ENCODE peak calls at places on chromosomes 13 and 19, in seven cellular contexts. One of them, this sample, is unnamed.

GRCh38 chr19:10510301-10510802 is 6.9 kb downstream of the S1PR5 start:
- DNase-seq in CD4-positive, alpha-beta T cell: peak; percentile 60
- DNase-seq in fibroblast of lung: no peak
- DNase-seq in IMR-90: no peak
- DNase-seq in neural progenitor cell: peak; percentile 64
- DNase-seq in neural crest cell: peak; percentile 66
- DNase-seq in PC-3: peak; percentile 50
- DNase-seq in this sample: no peak

GRCh38 chr13:94056362-94056990 is 423.0 kb downstream of the DCT start:
- DNase-seq in fibroblast of lung: no peak
- DNase-seq in neural crest cell: no peak
- DNase-seq in neural progenitor cell: no peak
- DNase-seq in IMR-90: peak; percentile 16
- DNase-seq in CD4-positive, alpha-beta T cell: no peak
- DNase-seq in PC-3: no peak
- DNase-seq in this sample: no peak

GRCh38 chr19:42528354-42529247 is at the start of gene CEACAM1:
- DNase-seq in neural crest cell: no peak
- DNase-seq in CD4-positive, alpha-beta T cell: peak; percentile 28
- DNase-seq in IMR-90: no peak
- DNase-seq in neural progenitor cell: no peak
- DNase-seq in PC-3: peak; percentile 35
- DNase-seq in fibroblast of lung: no peak
- DNase-seq in this sample: peak; percentile 6

GRCh38 chr19:38648789-38649304 is 1.4 kb downstream of the ACTN4 start:
- DNase-seq in neural progenitor cell: peak; percentile 40
- DNase-seq in IMR-90: no peak
- DNase-seq in neural crest cell: no peak
- DNase-seq in fibroblast of lung: no peak
- DNase-seq in PC-3: no peak
- DNase-seq in CD4-positive, alpha-beta T cell: no peak
- DNase-seq in this sample: no peak

GRCh38 chr19:2270572-2271515 is 11.1 kb downstream of the PEAK3 start:
- DNase-seq in IMR-90: peak; percentile 84
- DNase-seq in neural progenitor cell: peak; percentile 74
- DNase-seq in neural crest cell: peak; percentile 48
- DNase-seq in CD4-positive, alpha-beta T cell: peak; percentile 57
- DNase-seq in PC-3: peak; percentile 59
- DNase-seq in fibroblast of lung: peak; percentile 89
- DNase-seq in this sample: peak; percentile 96

GRCh38 chr19:3459322-3459881 is 20.9 kb downstream of the SMIM24 start:
- DNase-seq in neural crest cell: no peak
- DNase-seq in fibroblast of lung: peak; percentile 95
- DNase-seq in IMR-90: peak; percentile 94
- DNase-seq in CD4-positive, alpha-beta T cell: no peak
- DNase-seq in PC-3: no peak
- DNase-seq in neural progenitor cell: no peak
- DNase-seq in this sample: peak; percentile 63

GRCh38 chr19:52590728-52591127 is 20.6 kb downstream of the ZNF701 start:
- DNase-seq in fibroblast of lung: no peak
- DNase-seq in PC-3: no peak
- DNase-seq in neural progenitor cell: peak; percentile 22
- DNase-seq in IMR-90: no peak
- DNase-seq in CD4-positive, alpha-beta T cell: no peak
- DNase-seq in neural crest cell: no peak
- DNase-seq in this sample: no peak

GRCh38 chr19:1045247-1045603 is 5.3 kb downstream of the ABCA7 start:
- DNase-seq in neural crest cell: no peak
- DNase-seq in CD4-positive, alpha-beta T cell: peak; percentile 69
- DNase-seq in neural progenitor cell: peak; percentile 60
- DNase-seq in PC-3: peak; percentile 66
- DNase-seq in IMR-90: no peak
- DNase-seq in fibroblast of lung: no peak
- DNase-seq in this sample: no peak

GRCh38 chr19:1360818-1361461 is 22.8 kb upstream of the NDUFS7 start:
- DNase-seq in neural progenitor cell: peak; percentile 75
- DNase-seq in IMR-90: peak; percentile 79
- DNase-seq in neural crest cell: no peak
- DNase-seq in CD4-positive, alpha-beta T cell: no peak
- DNase-seq in PC-3: no peak
- DNase-seq in fibroblast of lung: peak; percentile 77
- DNase-seq in this sample: peak; percentile 93

GRCh38 chr19:3479819-3480215 is 508 bp downstream of the SMIM24 start:
- DNase-seq in PC-3: no peak
- DNase-seq in IMR-90: no peak
- DNase-seq in neural progenitor cell: no peak
- DNase-seq in fibroblast of lung: no peak
- DNase-seq in neural crest cell: no peak
- DNase-seq in CD4-positive, alpha-beta T cell: peak; percentile 5
- DNase-seq in this sample: no peak

GRCh38 chr19:6564393-6564792 is 26.6 kb downstream of the CD70 start:
- DNase-seq in CD4-positive, alpha-beta T cell: no peak
- DNase-seq in neural progenitor cell: peak; percentile 15
- DNase-seq in fibroblast of lung: no peak
- DNase-seq in neural crest cell: no peak
- DNase-seq in IMR-90: no peak
- DNase-seq in PC-3: peak; percentile 60
- DNase-seq in this sample: no peak

GRCh38 chr13:26075498-26075897 is 23.7 kb upstream of the SHISA2 start:
- DNase-seq in CD4-positive, alpha-beta T cell: no peak
- DNase-seq in neural progenitor cell: peak; percentile 52
- DNase-seq in neural crest cell: no peak
- DNase-seq in PC-3: peak; percentile 16
- DNase-seq in IMR-90: no peak
- DNase-seq in fibroblast of lung: no peak
- DNase-seq in this sample: peak; percentile 13

GRCh38 chr19:2394054-2394668 is 33.2 kb downstream of the TIMM13 start:
- DNase-seq in neural crest cell: no peak
- DNase-seq in fibroblast of lung: no peak
- DNase-seq in neural progenitor cell: no peak
- DNase-seq in PC-3: no peak
- DNase-seq in CD4-positive, alpha-beta T cell: no peak
- DNase-seq in IMR-90: no peak
- DNase-seq in this sample: no peak

GRCh38 chr13:40126301-40127085 is 471.0 kb downstream of the COG6 start:
- DNase-seq in fibroblast of lung: no peak
- DNase-seq in CD4-positive, alpha-beta T cell: no peak
- DNase-seq in PC-3: no peak
- DNase-seq in neural progenitor cell: no peak
- DNase-seq in neural crest cell: no peak
- DNase-seq in IMR-90: no peak
- DNase-seq in this sample: no peak

GRCh38 chr19:38522915-38523314 is 89.4 kb downstream of the RYR1 start:
- DNase-seq in neural crest cell: no peak
- DNase-seq in neural progenitor cell: no peak
- DNase-seq in fibroblast of lung: no peak
- DNase-seq in CD4-positive, alpha-beta T cell: no peak
- DNase-seq in IMR-90: no peak
- DNase-seq in PC-3: no peak
- DNase-seq in this sample: no peak

GRCh38 chr13:49781791-49782190 is 10.7 kb downstream of the KPNA3 start:
- DNase-seq in neural crest cell: no peak
- DNase-seq in fibroblast of lung: no peak
- DNase-seq in IMR-90: no peak
- DNase-seq in CD4-positive, alpha-beta T cell: no peak
- DNase-seq in neural progenitor cell: no peak
- DNase-seq in PC-3: no peak
- DNase-seq in this sample: no peak

GRCh38 chr19:56423276-56423984 is 19.3 kb downstream of the ZNF583 start:
- DNase-seq in fibroblast of lung: peak; percentile 5
- DNase-seq in CD4-positive, alpha-beta T cell: no peak
- DNase-seq in IMR-90: no peak
- DNase-seq in neural crest cell: no peak
- DNase-seq in PC-3: no peak
- DNase-seq in neural progenitor cell: no peak
- DNase-seq in this sample: no peak

GRCh38 chr13:45700971-45701900 is 884 bp upstream of the CBY2 start:
- DNase-seq in PC-3: no peak
- DNase-seq in neural progenitor cell: no peak
- DNase-seq in IMR-90: no peak
- DNase-seq in neural crest cell: no peak
- DNase-seq in CD4-positive, alpha-beta T cell: no peak
- DNase-seq in fibroblast of lung: no peak
- DNase-seq in this sample: no peak

GRCh38 chr13:86831084-86831483 is 840.1 kb upstream of the SLITRK5 start:
- DNase-seq in PC-3: no peak
- DNase-seq in neural crest cell: no peak
- DNase-seq in CD4-positive, alpha-beta T cell: no peak
- DNase-seq in fibroblast of lung: no peak
- DNase-seq in neural progenitor cell: no peak
- DNase-seq in IMR-90: no peak
- DNase-seq in this sample: no peak

GRCh38 chr13:80010286-80010831 is 330.6 kb downstream of the SPRY2 start:
- DNase-seq in CD4-positive, alpha-beta T cell: no peak
- DNase-seq in IMR-90: no peak
- DNase-seq in fibroblast of lung: no peak
- DNase-seq in neural crest cell: no peak
- DNase-seq in PC-3: no peak
- DNase-seq in neural progenitor cell: no peak
- DNase-seq in this sample: no peak

GRCh38 chr19:52007436-52007804 is 591 bp downstream of the ZNF615 start:
- DNase-seq in fibroblast of lung: no peak
- DNase-seq in neural progenitor cell: peak; percentile 53
- DNase-seq in CD4-positive, alpha-beta T cell: no peak
- DNase-seq in neural crest cell: peak; percentile 3
- DNase-seq in PC-3: no peak
- DNase-seq in IMR-90: no peak
- DNase-seq in this sample: no peak

GRCh38 chr13:110813646-110814624 is 100.4 kb downstream of the ING1 start:
- DNase-seq in CD4-positive, alpha-beta T cell: no peak
- DNase-seq in neural crest cell: no peak
- DNase-seq in neural progenitor cell: no peak
- DNase-seq in fibroblast of lung: no peak
- DNase-seq in PC-3: no peak
- DNase-seq in IMR-90: no peak
- DNase-seq in this sample: no peak

GRCh38 chr19:51016798-51017683 is 2.5 kb downstream of the KLK10 start:
- DNase-seq in neural progenitor cell: peak; percentile 80
- DNase-seq in IMR-90: peak; percentile 16
- DNase-seq in CD4-positive, alpha-beta T cell: peak; percentile 9
- DNase-seq in neural crest cell: peak; percentile 53
- DNase-seq in PC-3: peak; percentile 95
- DNase-seq in fibroblast of lung: peak; percentile 16
- DNase-seq in this sample: peak; percentile 24

GRCh38 chr13:111252449-111253124 is 67.9 kb upstream of the TEX29 start:
- DNase-seq in IMR-90: peak; percentile 20
- DNase-seq in CD4-positive, alpha-beta T cell: no peak
- DNase-seq in neural crest cell: no peak
- DNase-seq in fibroblast of lung: no peak
- DNase-seq in neural progenitor cell: no peak
- DNase-seq in PC-3: no peak
- DNase-seq in this sample: peak; percentile 45

GRCh38 chr19:38142176-38143035 is 81.6 kb downstream of the DPF1 start:
- DNase-seq in IMR-90: peak; percentile 28
- DNase-seq in PC-3: peak; percentile 31
- DNase-seq in CD4-positive, alpha-beta T cell: no peak
- DNase-seq in fibroblast of lung: peak; percentile 59
- DNase-seq in neural progenitor cell: peak; percentile 83
- DNase-seq in neural crest cell: peak; percentile 63
- DNase-seq in this sample: peak; percentile 67

GRCh38 chr13:113187263-113187669 is 21.2 kb downstream of the PCID2 start:
- DNase-seq in IMR-90: peak; percentile 100
- DNase-seq in neural progenitor cell: no peak
- DNase-seq in fibroblast of lung: peak; percentile 99
- DNase-seq in PC-3: peak; percentile 98
- DNase-seq in CD4-positive, alpha-beta T cell: no peak
- DNase-seq in neural crest cell: no peak
- DNase-seq in this sample: peak; percentile 99
- TF ChIP-seq CTCF in IMR-90: no peak
- TF ChIP-seq CTCF in neural progenitor cell: no peak
- TF ChIP-seq CTCF in fibroblast of lung: no peak
- TF ChIP-seq CTCF in PC-3: peak; percentile 5
- TF ChIP-seq CTCF in CD4-positive, alpha-beta T cell: no peak
- TF ChIP-seq CTCF in neural crest cell: no peak
- TF ChIP-seq CTCF in this sample: no peak

GRCh38 chr13:101155920-101156319 is 260.4 kb downstream of the NALCN start:
- DNase-seq in neural progenitor cell: peak; percentile 13
- DNase-seq in fibroblast of lung: no peak
- DNase-seq in neural crest cell: no peak
- DNase-seq in PC-3: peak; percentile 11
- DNase-seq in IMR-90: no peak
- DNase-seq in CD4-positive, alpha-beta T cell: no peak
- DNase-seq in this sample: no peak
- TF ChIP-seq CTCF in neural progenitor cell: peak; percentile 68
- TF ChIP-seq CTCF in fibroblast of lung: peak; percentile 55
- TF ChIP-seq CTCF in neural crest cell: peak; percentile 62
- TF ChIP-seq CTCF in PC-3: peak; percentile 72
- TF ChIP-seq CTCF in IMR-90: peak; percentile 29
- TF ChIP-seq CTCF in CD4-positive, alpha-beta T cell: no peak
- TF ChIP-seq CTCF in this sample: peak; percentile 44

GRCh38 chr19:28727133-28727834 is 485.7 kb downstream of the UQCRFS1 start:
- DNase-seq in neural crest cell: no peak
- DNase-seq in PC-3: no peak
- DNase-seq in IMR-90: no peak
- DNase-seq in neural progenitor cell: peak; percentile 43
- DNase-seq in fibroblast of lung: peak; percentile 34
- DNase-seq in CD4-positive, alpha-beta T cell: peak; percentile 4
- DNase-seq in this sample: peak; percentile 14
- TF ChIP-seq CTCF in neural crest cell: no peak
- TF ChIP-seq CTCF in PC-3: no peak
- TF ChIP-seq CTCF in IMR-90: no peak
- TF ChIP-seq CTCF in neural progenitor cell: peak; percentile 41
- TF ChIP-seq CTCF in fibroblast of lung: peak; percentile 27
- TF ChIP-seq CTCF in CD4-positive, alpha-beta T cell: no peak
- TF ChIP-seq CTCF in this sample: peak; percentile 37

DNA sequence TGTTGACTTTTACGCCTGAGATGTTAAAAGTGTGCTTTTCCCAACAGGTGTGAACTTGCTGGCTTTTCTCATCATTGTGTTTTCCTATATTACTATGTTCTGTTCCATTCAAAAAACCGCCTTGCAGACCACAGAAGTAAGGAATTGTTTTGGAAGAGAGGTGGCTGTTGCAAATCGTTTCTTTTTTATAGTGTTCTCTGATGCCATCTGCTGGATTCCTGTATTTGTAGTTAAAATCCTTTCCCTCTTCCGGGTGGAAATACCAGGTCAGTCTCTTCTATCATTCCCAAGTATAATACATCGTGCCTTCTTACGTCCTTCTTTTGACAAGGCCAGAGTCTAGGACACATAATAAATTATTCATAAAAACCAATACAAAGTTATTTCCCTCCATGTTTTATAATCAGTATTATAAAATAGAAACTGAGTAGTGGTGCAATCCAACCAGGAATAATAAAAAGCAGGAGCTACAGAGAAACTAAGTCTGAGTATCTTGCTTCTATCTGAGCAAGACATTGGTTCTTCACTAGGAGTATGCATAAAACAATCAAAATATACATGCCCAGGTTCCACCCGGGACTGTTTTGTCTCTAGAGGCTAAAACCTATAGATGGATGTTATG is 57.9 kb downstream of the RXFP2 start:
- DNase-seq in fibroblast of lung: peak; percentile 58
- DNase-seq in neural crest cell: no peak
- DNase-seq in CD4-positive, alpha-beta T cell: no peak
- DNase-seq in PC-3: peak; percentile 52
- DNase-seq in IMR-90: peak; percentile 55
- DNase-seq in neural progenitor cell: peak; percentile 36
- DNase-seq in this sample: no peak
- TF ChIP-seq CTCF in fibroblast of lung: peak; percentile 50
- TF ChIP-seq CTCF in neural crest cell: peak; percentile 53
- TF ChIP-seq CTCF in CD4-positive, alpha-beta T cell: no peak
- TF ChIP-seq CTCF in PC-3: peak; percentile 58
- TF ChIP-seq CTCF in IMR-90: peak; percentile 69
- TF ChIP-seq CTCF in neural progenitor cell: peak; percentile 56
- TF ChIP-seq CTCF in this sample: peak; percentile 33

GRCh38 chr19:18488838-18489626 is 32.8 kb downstream of the ELL start:
- DNase-seq in CD4-positive, alpha-beta T cell: no peak
- DNase-seq in PC-3: peak; percentile 30
- DNase-seq in neural progenitor cell: peak; percentile 81
- DNase-seq in neural crest cell: peak; percentile 53
- DNase-seq in IMR-90: no peak
- DNase-seq in fibroblast of lung: no peak
- DNase-seq in this sample: peak; percentile 37
- TF ChIP-seq CTCF in CD4-positive, alpha-beta T cell: no peak
- TF ChIP-seq CTCF in PC-3: peak; percentile 52
- TF ChIP-seq CTCF in neural progenitor cell: peak; percentile 59
- TF ChIP-seq CTCF in neural crest cell: peak; percentile 54
- TF ChIP-seq CTCF in IMR-90: peak; percentile 29
- TF ChIP-seq CTCF in fibroblast of lung: peak; percentile 27
- TF ChIP-seq CTCF in this sample: peak; percentile 4